ENCODE peak calls at places on chromosomes 11 and 22, in four cellular contexts. L is CD4-positive, CD25-positive, alpha-beta regulatory T cell; H is CD4-positive, alpha-beta T cell; S is uterus. A is an unnamed sample.

GRCh38 chr11:133303262-133303661 is 229.0 kb downstream of the OPCML start:
- DNase-seq in L (no peak), H (no peak), S (no peak), A (no peak)

GRCh38 chr11:118641463-118642019 is 34.1 kb downstream of the PHLDB1 start:
- DNase-seq in L (no peak), H (no peak), S (no peak), A (no peak)

GRCh38 chr11:122524532-122524882 is 131.0 kb upstream of the UBASH3B start:
- DNase-seq in L (no peak), H (no peak), S (no peak), A (no peak)

GRCh38 chr11:7281083-7281482 is 29.4 kb downstream of the SYT9 start:
- DNase-seq in L (no peak), H (no peak), S (no peak), A (no peak)

GRCh38 chr11:3660960-3661359 is 10.2 kb downstream of the CHRNA10 start:
- DNase-seq in L (no peak), H (no peak), S (no peak), A (no peak)

GRCh38 chr11:63641727-63642126 is 27.5 kb upstream of the PLAAT3 start:
- DNase-seq in L (no peak), H (no peak), S (no peak), A (no peak)

GRCh38 chr11:129490004-129490403 is 114.4 kb downstream of the BARX2 start:
- DNase-seq in L (no peak), H (no peak), S (no peak), A (no peak)

GRCh38 chr11:125626381-125626950 is 1.5 kb downstream of the CHEK1 start:
- DNase-seq in L (peak), H (no peak), S (no peak), A (no peak)

GRCh38 chr11:118252688-118253087 is 523 bp upstream of the MPZL3 start:
- DNase-seq in L (no peak), H (no peak), S (no peak), A (no peak)

GRCh38 chr22:17814830-17815229 is 40.6 kb upstream of the BID start:
- DNase-seq in L (no peak), H (no peak), S (no peak), A (no peak)

GRCh38 chr11:16843307-16843706 is 104.9 kb downstream of the C11orf58 start:
- DNase-seq in L (no peak), H (no peak), S (no peak), A (no peak)

GRCh38 chr22:42217019-42217751 is 53.3 kb downstream of the TCF20 start:
- DNase-seq in L (peak), H (no peak), S (no peak), A (no peak)

GRCh38 chr11:29318134-29318845 is 698.5 kb downstream of the KCNA4 start:
- DNase-seq in L (no peak), H (no peak), S (no peak), A (no peak)

GRCh38 chr11:132028380-132029240 is 658.2 kb downstream of the NTM start:
- DNase-seq in L (no peak), H (no peak), S (no peak), A (no peak)

GRCh38 chr11:36195496-36196346 is 93.5 kb downstream of the COMMD9 start:
- DNase-seq in L (no peak), H (no peak), S (no peak), A (no peak)

GRCh38 chr11:127620660-127621059 is 620.1 kb upstream of the KIRREL3 start:
- DNase-seq in L (no peak), H (no peak), S (no peak), A (no peak)

GRCh38 chr11:129828301-129828836 is 12.7 kb downstream of the TMEM45B start:
- DNase-seq in L (no peak), H (no peak), S (no peak), A (no peak)

GRCh38 chr11:132962026-132962425 is 570.3 kb downstream of the OPCML start:
- DNase-seq in L (no peak), H (no peak), S (no peak), A (no peak)

GRCh38 chr11:27699242-27699925 is 871 bp downstream of the BDNF start:
- DNase-seq in L (no peak), H (no peak), S (no peak), A (no peak)

GRCh38 chr11:45702511-45702910 is 37.1 kb upstream of the CHST1 start:
- DNase-seq in L (no peak), H (no peak), S (no peak), A (no peak)

GRCh38 chr11:2234963-2235362 is 35.4 kb downstream of the ASCL2 start:
- DNase-seq in L (no peak), H (no peak), S (no peak), A (no peak)

GRCh38 chr11:98234698-98235097 is 786.1 kb upstream of the CNTN5 start:
- DNase-seq in L (no peak), H (no peak), S (no peak), A (no peak)

GRCh38 chr11:3173795-3174194 is 8.7 kb upstream of the OSBPL5 start:
- DNase-seq in L (no peak), H (no peak), S (no peak), A (no peak)

GRCh38 chr22:26617251-26618199 is at the start of gene CRYBB1:
- DNase-seq in L (no peak), H (no peak), S (no peak), A (no peak)

GRCh38 chr11:59654893-59655292 is 13.9 kb downstream of the PATL1 start:
- DNase-seq in L (no peak), H (no peak), S (no peak), A (no peak)

GRCh38 chr11:66362481-66363147 is 8.9 kb downstream of the SLC29A2 start:
- DNase-seq in L (no peak), H (no peak), S (no peak), A (no peak)

GRCh38 chr11:70430671-70431574 is 32.6 kb downstream of the CTTN start:
- DNase-seq in L (no peak), H (no peak), S (no peak), A (no peak)

GRCh38 chr11:64409707-64410395 is 50.9 kb downstream of the RPS6KA4 start:
- DNase-seq in L (no peak), H (no peak), S (peak), A (no peak)

GRCh38 chr11:67293090-67293489 is 4.0 kb downstream of the ANKRD13D start:
- DNase-seq in L (no peak), H (no peak), S (no peak), A (no peak)

GRCh38 chr22:47102648-47103047 is 340.2 kb downstream of the TBC1D22A start:
- DNase-seq in L (no peak), H (no peak), S (no peak), A (no peak)

GRCh38 chr11:96328395-96329010 is 14.5 kb downstream of the MAML2 start:
- DNase-seq in L (no peak), H (no peak), S (no peak), A (no peak)

DNA sequence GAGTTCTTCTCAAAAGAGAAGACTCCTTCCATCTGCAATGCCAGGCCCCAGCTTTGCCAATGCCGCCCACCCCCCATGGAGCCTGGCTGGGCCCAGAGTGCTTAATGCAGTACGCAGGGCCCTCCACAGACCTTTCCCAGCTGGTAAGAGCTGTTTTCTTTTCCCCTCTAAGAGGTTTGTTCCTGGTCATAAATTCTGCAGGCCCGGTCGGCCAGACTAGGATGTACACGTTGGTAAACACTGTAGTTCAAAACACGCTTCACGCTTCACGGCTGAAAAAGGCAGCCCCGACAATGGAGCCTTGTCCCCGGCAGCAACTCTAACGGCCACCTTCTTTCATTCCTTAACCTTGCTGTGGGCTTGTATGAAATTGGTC is 60.2 kb upstream of the MYEOV start:
- DNase-seq in L (no peak), H (no peak), S (no peak), A (no peak)
- H3K27ac ChIP-seq in L (no peak), H (no peak), S (no peak), A (no peak)

DNA sequence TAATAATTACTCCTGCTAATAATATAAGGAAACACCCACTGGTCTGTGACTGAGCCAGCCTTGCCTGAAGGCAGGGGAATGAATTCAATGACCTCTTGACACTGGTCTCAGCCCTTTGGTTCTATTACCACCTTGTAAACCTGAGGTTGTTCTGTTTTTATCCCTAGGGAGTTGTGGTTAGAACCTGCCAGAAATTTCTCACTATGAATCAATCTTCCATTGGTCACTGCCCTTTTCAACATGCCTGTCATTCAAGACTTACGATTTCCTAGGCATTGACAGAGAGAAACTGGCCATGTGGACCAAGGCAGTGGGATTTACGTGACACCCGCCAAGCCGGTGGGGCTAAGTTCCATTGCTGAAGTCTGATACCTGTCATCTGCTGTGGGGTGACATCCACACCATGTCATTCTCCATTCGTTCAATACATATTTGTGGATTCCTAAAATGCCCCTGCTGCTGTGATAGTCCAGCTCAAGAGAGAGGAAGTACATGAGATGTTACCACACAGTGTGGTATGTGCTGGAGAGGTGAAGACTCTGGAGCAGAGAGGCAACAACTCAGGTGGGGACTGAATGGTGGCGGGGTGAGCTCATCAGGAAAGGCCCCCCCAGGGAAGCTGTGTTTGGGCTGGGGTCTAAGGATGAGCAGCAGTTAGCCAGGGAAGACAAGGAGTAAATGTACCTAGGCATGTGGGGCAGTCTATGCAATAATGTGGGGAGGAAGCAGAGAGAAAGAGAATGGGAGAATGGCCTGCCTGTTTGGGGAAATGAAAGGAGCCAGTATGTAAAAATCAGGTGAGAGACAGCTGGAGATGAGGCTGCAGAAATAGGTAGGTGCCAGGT is 15.2 kb upstream of the EHF start:
- DNase-seq in L (no peak), H (no peak), S (no peak), A (no peak)
- H3K27ac ChIP-seq in L (no peak), H (no peak), S (no peak), A (no peak)

GRCh38 chr11:113448311-113448666 is 26.9 kb downstream of the DRD2 start:
- DNase-seq in L (no peak), H (no peak), S (no peak), A (peak)
- H3K27ac ChIP-seq in L (no peak), H (no peak), S (no peak), A (no peak)

GRCh38 chr22:36196254-36197064 is 5.2 kb downstream of the APOL4 start:
- DNase-seq in L (no peak), H (no peak), S (no peak), A (no peak)

GRCh38 chr22:36198936-36199616 is 2.5 kb downstream of the APOL4 start:
- DNase-seq in L (no peak), H (no peak), S (no peak), A (no peak)

GRCh38 chr22:36197601-36198146 is 3.9 kb downstream of the APOL4 start:
- DNase-seq in L (peak), H (no peak), S (no peak), A (no peak)

GRCh38 chr22:36198482-36198881 is 3.1 kb downstream of the APOL4 start:
- DNase-seq in L (no peak), H (no peak), S (no peak), A (no peak)

GRCh38 chr22:36197065-36197440 is 4.6 kb downstream of the APOL4 start:
- DNase-seq in L (no peak), H (no peak), S (peak), A (peak)
- H3K27ac ChIP-seq in L (no peak), H (no peak), S (peak), A (no peak)

GRCh38 chr22:20803696-20804324 is 29.9 kb downstream of the SERPIND1 start:
- DNase-seq in L (peak), H (peak), S (no peak), A (no peak)

GRCh38 chr22:20802452-20802851 is 28.5 kb downstream of the SERPIND1 start:
- DNase-seq in L (no peak), H (no peak), S (no peak), A (no peak)

GRCh38 chr22:20805972-20806471 is 32.1 kb downstream of the SERPIND1 start:
- DNase-seq in L (no peak), H (no peak), S (no peak), A (no peak)

GRCh38 chr22:20802922-20803553 is 29.1 kb downstream of the SERPIND1 start:
- DNase-seq in L (no peak), H (no peak), S (no peak), A (no peak)

DNA sequence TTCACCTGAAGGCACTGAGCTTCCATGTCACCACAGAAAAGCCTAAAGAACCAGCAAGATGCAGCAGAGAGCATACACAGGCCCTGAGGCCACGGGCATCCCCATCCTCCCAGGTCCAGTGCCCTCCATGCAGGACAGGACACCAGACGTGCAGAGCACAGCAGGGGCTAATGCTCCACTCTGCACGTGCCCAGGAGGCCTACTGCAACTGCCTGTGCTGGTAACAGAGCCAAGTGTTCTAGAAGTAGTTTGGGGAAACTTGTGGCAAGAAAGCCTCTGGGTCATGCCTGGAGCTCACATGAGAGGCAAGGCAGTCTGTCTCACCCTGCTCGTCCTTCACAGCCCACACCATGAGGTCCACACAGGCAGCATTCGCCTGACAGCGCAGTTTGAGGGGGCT is 30.7 kb downstream of the SERPIND1 start:
- DNase-seq in L (no peak), H (no peak), S (no peak), A (no peak)
- H3K27ac ChIP-seq in L (no peak), H (no peak), S (no peak), A (no peak)

GRCh38 chr11:112025682-112026081 is 474 bp downstream of the DLAT start:
- DNase-seq in L (no peak), H (no peak), S (no peak), A (no peak)
- H3K27ac ChIP-seq in L (peak), H (peak), S (peak), A (peak)